ENCODE peak calls at places on chromosomes 7 and 10, in seven cellular contexts. L, H, V, T, F, M and K are unnamed samples.

GRCh38 chr10:79111427-79111826 is 42.7 kb downstream of the ZMIZ1 start:
- DNase-seq in M (no peak), T (no peak), F (no peak), V (peak; percentile 83), H (no peak), L (no peak), K (no peak)

GRCh38 chr7:157041004-157041403 is 30.5 kb upstream of the MNX1 start:
- DNase-seq in H (no peak), L (no peak), T (no peak), V (no peak), F (no peak), M (no peak), K (no peak)

GRCh38 chr7:29408841-29409243 is 154.8 kb upstream of the PRR15 start:
- DNase-seq in T (peak; percentile 78), L (peak; percentile 51), F (no peak), V (peak; percentile 71), H (peak; percentile 28), M (no peak), K (peak; percentile 48)

GRCh38 chr7:144508702-144509101 is 105.2 kb upstream of the NOBOX start:
- DNase-seq in L (no peak), F (no peak), V (no peak), T (no peak), H (no peak), M (no peak), K (no peak)

GRCh38 chr10:12699258-12699700 is 302.2 kb downstream of the CCDC3 start:
- DNase-seq in H (peak; percentile 47), L (no peak), T (no peak), M (no peak), F (no peak), V (no peak), K (peak; percentile 25)

GRCh38 chr10:97127507-97127906 is 58.3 kb downstream of the SLIT1 start:
- DNase-seq in M (no peak), L (no peak), F (peak; percentile 34), V (no peak), T (no peak), H (no peak), K (no peak)

GRCh38 chr7:151851782-151852181 is 25.1 kb downstream of the PRKAG2 start:
- DNase-seq in M (peak; percentile 54), H (peak; percentile 92), T (no peak), V (no peak), F (peak; percentile 75), L (peak; percentile 77), K (no peak)

GRCh38 chr7:73397936-73398335 is 35.6 kb upstream of the FZD9 start:
- DNase-seq in H (no peak), L (no peak), T (no peak), M (no peak), V (no peak), F (no peak), K (no peak)

GRCh38 chr7:156998988-156999610 is 11.4 kb downstream of the MNX1 start:
- DNase-seq in H (no peak), F (no peak), T (no peak), M (no peak), L (peak; percentile 26), V (no peak), K (no peak)

GRCh38 chr7:34247468-34247867 is 342.1 kb downstream of the BMPER start:
- DNase-seq in M (no peak), V (no peak), L (no peak), H (no peak), F (no peak), T (no peak), K (no peak)

GRCh38 chr7:11959121-11959520 is 127.1 kb upstream of the THSD7A start:
- DNase-seq in L (no peak), F (no peak), H (no peak), V (no peak), T (no peak), M (no peak), K (no peak)

GRCh38 chr10:48655426-48656240 is 29.0 kb upstream of the WDFY4 start:
- DNase-seq in T (peak; percentile 85), L (peak; percentile 77), V (peak; percentile 33), F (peak; percentile 90), M (peak; percentile 87), H (peak; percentile 83), K (peak; percentile 69)

GRCh38 chr10:27792191-27792590 is 46.6 kb upstream of the MKX start:
- DNase-seq in M (no peak), F (no peak), V (no peak), L (no peak), H (no peak), T (no peak), K (no peak)

GRCh38 chr10:63128443-63128842 is 4.7 kb upstream of the NRBF2 start:
- DNase-seq in L (no peak), V (no peak), T (no peak), F (no peak), M (no peak), H (no peak), K (no peak)

GRCh38 chr10:11395581-11396310 is 215.7 kb downstream of the USP6NL start:
- DNase-seq in V (no peak), T (no peak), H (no peak), M (no peak), L (no peak), F (no peak), K (no peak)

GRCh38 chr10:124696446-124697392 is 47.5 kb downstream of the FAM53B start:
- DNase-seq in L (no peak), H (no peak), T (no peak), M (peak; percentile 17), V (no peak), F (peak; percentile 73), K (no peak)

GRCh38 chr10:8056891-8057331 is 2.4 kb downstream of the GATA3 start:
- DNase-seq in L (no peak), V (no peak), T (peak; percentile 64), F (no peak), H (no peak), M (no peak), K (no peak)

GRCh38 chr7:79227035-79227434 is 226.4 kb downstream of the MAGI2 start:
- DNase-seq in V (no peak), H (no peak), F (no peak), T (no peak), M (no peak), L (no peak), K (no peak)

GRCh38 chr10:33487014-33487776 is 152.7 kb upstream of the NRP1 start:
- DNase-seq in L (no peak), H (no peak), F (no peak), M (no peak), T (no peak), V (no peak), K (no peak)

GRCh38 chr10:7872041-7872442 is 53.7 kb downstream of the TAF3 start:
- DNase-seq in F (no peak), L (no peak), V (peak; percentile 8), T (no peak), H (no peak), M (no peak), K (no peak)

GRCh38 chr10:15068802-15069201 is 19.8 kb downstream of the ACBD7 start:
- DNase-seq in F (no peak), H (no peak), V (no peak), M (no peak), L (no peak), T (no peak), K (no peak)

GRCh38 chr7:73820013-73820412 is 10.8 kb upstream of the CLDN4 start:
- DNase-seq in H (no peak), F (peak; percentile 29), L (no peak), V (no peak), M (no peak), T (peak; percentile 39), K (no peak)

GRCh38 chr7:116636997-116637396 is 35.0 kb upstream of the MET start:
- DNase-seq in M (no peak), F (no peak), T (no peak), V (no peak), H (no peak), L (no peak), K (no peak)

GRCh38 chr7:99395616-99396327 is 12.6 kb downstream of the PDAP1 start:
- DNase-seq in T (no peak), F (no peak), V (no peak), L (no peak), H (no peak), M (no peak), K (no peak)
- TF ChIP-seq POLR2A in T (no peak), F (no peak), V (no peak), L (no peak), H (no peak), M (no peak), K (no peak)

GRCh38 chr7:24980695-24981543 is 941 bp upstream of the OSBPL3 start:
- DNase-seq in T (peak; percentile 67), H (peak; percentile 41), M (peak; percentile 44), F (peak; percentile 83), L (peak; percentile 51), V (peak; percentile 38), K (peak; percentile 52)

GRCh38 chr7:24981544-24981951 is 1.6 kb upstream of the OSBPL3 start:
- DNase-seq in T (peak; percentile 68), H (peak; percentile 58), F (peak; percentile 86), M (peak; percentile 72), L (peak; percentile 62), V (peak; percentile 19), K (peak; percentile 63)

GRCh38 chr7:24979863-24980694 is at the start of gene OSBPL3:
- DNase-seq in V (peak; percentile 79), T (peak; percentile 98), H (peak; percentile 96), L (peak; percentile 95), M (peak; percentile 97), F (peak; percentile 98), K (peak; percentile 97)

GRCh38 chr7:24978837-24979469 is 1.0 kb downstream of the OSBPL3 start:
- DNase-seq in M (peak; percentile 31), V (no peak), L (no peak), H (peak; percentile 38), T (peak; percentile 58), F (peak; percentile 84), K (peak; percentile 28)

GRCh38 chr7:24979470-24979862 is 512 bp downstream of the OSBPL3 start:
- DNase-seq in L (peak; percentile 78), T (peak; percentile 94), M (peak; percentile 75), H (peak; percentile 80), V (peak; percentile 63), F (peak; percentile 96), K (peak; percentile 83)
- H3K4me3 ChIP-seq in L (peak overlapping the region; percentile 64), T (peak overlapping the region; percentile 67), M (peak overlapping the region; percentile 77), H (peak overlapping the region; percentile 81), V (peak overlapping the region; percentile 75), F (peak overlapping the region; percentile 79), K (peak overlapping the region; percentile 98)

DNA sequence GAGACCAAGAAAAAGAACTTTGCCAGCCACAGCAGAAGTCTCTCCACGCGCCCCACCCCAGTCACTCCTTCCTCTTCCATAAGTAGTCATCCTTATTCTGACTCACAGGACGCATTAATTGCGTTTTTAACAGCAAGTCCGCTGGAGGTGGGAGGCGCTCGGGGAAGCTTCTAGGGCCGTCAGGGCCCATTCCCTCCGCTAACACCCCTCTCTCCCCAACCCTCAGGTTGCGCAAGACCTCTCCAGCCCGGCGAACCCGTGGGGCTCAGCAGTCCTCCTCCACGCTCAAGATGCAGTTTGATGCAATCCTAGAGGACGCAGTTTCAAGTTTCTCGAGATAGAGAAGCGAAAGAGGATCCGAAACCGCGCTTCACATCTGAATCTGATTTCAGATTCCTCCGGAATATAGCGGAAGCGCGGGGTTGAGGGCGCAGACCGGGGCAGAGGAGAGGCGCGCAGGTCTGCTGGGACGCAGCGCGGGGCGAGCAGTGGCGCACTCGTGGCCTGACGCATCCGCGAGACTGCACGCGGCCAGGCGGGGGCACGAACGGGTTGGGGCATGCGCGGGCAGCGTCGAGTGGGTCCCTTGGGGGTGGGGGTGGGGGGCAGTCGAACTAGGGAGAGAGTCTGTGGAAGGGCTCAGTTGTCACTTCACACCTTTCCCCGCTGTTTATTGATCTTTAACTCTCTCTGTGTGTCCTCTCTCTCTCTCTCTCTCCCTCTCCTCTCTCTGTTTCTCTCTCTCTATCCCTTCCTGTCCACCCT is 37.8 kb upstream of the PSAP start:
- DNase-seq in F (peak; percentile 96), T (peak; percentile 92), M (peak; percentile 89), H (peak; percentile 80), V (peak; percentile 72), L (peak; percentile 65), K (peak; percentile 78)
- TF ChIP-seq POLR2A in F (no peak), T (no peak), M (no peak), H (no peak), V (peak; percentile 80), L (no peak), K (no peak)

GRCh38 chr10:107914450-107915276 is 750.2 kb upstream of the SORCS1 start:
- DNase-seq in L (no peak), M (peak; percentile 16), V (no peak), H (peak; percentile 22), F (peak; percentile 76), T (no peak), K (peak; percentile 7)
- H3K4me3 ChIP-seq in L (peak overlapping the region; percentile 43), M (peak overlapping the region; percentile 16), V (no peak overlapping the region), H (no peak overlapping the region), F (peak overlapping the region; percentile 26), T (no peak overlapping the region), K (peak overlapping the region; percentile 52)